ENCODE peak calls at places on chromosomes 16 and 17, in eight cellular contexts. One of them, this sample, is unnamed.

GRCh38 chr16:502179-502943 is 25.2 kb upstream of the CAPN15 start:
- DNase-seq in transverse colon: peak
- DNase-seq in SK-N-SH: no peak
- DNase-seq in esophagus muscularis mucosa: no peak
- DNase-seq in A549: no peak
- DNase-seq in tibial nerve: no peak
- DNase-seq in GM12878: no peak
- DNase-seq in sigmoid colon: no peak
- DNase-seq in this sample: no peak

GRCh38 chr16:84677849-84678248 is 22.0 kb upstream of the USP10 start:
- DNase-seq in transverse colon: no peak
- DNase-seq in SK-N-SH: no peak
- DNase-seq in esophagus muscularis mucosa: no peak
- DNase-seq in A549: no peak
- DNase-seq in tibial nerve: no peak
- DNase-seq in GM12878: no peak
- DNase-seq in sigmoid colon: peak
- DNase-seq in this sample: no peak

GRCh38 chr17:50090071-50090470 is 5.1 kb upstream of the PDK2 start:
- DNase-seq in transverse colon: no peak
- DNase-seq in SK-N-SH: no peak
- DNase-seq in esophagus muscularis mucosa: no peak
- DNase-seq in A549: no peak
- DNase-seq in tibial nerve: no peak
- DNase-seq in GM12878: no peak
- DNase-seq in sigmoid colon: no peak
- DNase-seq in this sample: no peak

GRCh38 chr17:80838381-80839345 is 153.0 kb upstream of the CHMP6 start:
- DNase-seq in transverse colon: no peak
- DNase-seq in SK-N-SH: no peak
- DNase-seq in esophagus muscularis mucosa: no peak
- DNase-seq in A549: no peak
- DNase-seq in tibial nerve: no peak
- DNase-seq in GM12878: no peak
- DNase-seq in sigmoid colon: no peak
- DNase-seq in this sample: no peak

GRCh38 chr17:17538417-17539391 is 42.5 kb upstream of the RASD1 start:
- DNase-seq in transverse colon: peak
- DNase-seq in SK-N-SH: no peak
- DNase-seq in esophagus muscularis mucosa: no peak
- DNase-seq in A549: peak
- DNase-seq in tibial nerve: no peak
- DNase-seq in GM12878: no peak
- DNase-seq in sigmoid colon: no peak
- DNase-seq in this sample: no peak

GRCh38 chr17:73874008-73874407 is 229.8 kb upstream of the SDK2 start:
- DNase-seq in transverse colon: no peak
- DNase-seq in SK-N-SH: no peak
- DNase-seq in esophagus muscularis mucosa: no peak
- DNase-seq in A549: peak
- DNase-seq in tibial nerve: no peak
- DNase-seq in GM12878: peak
- DNase-seq in sigmoid colon: no peak
- DNase-seq in this sample: no peak

GRCh38 chr16:11612110-11612981 is 25.6 kb upstream of the LITAF start:
- DNase-seq in transverse colon: peak
- DNase-seq in SK-N-SH: no peak
- DNase-seq in esophagus muscularis mucosa: no peak
- DNase-seq in A549: no peak
- DNase-seq in tibial nerve: no peak
- DNase-seq in GM12878: no peak
- DNase-seq in sigmoid colon: no peak
- DNase-seq in this sample: no peak

GRCh38 chr16:81889896-81890634 is 111.0 kb downstream of the PLCG2 start:
- DNase-seq in transverse colon: peak
- DNase-seq in SK-N-SH: peak
- DNase-seq in esophagus muscularis mucosa: no peak
- DNase-seq in A549: peak
- DNase-seq in tibial nerve: no peak
- DNase-seq in GM12878: no peak
- DNase-seq in sigmoid colon: no peak
- DNase-seq in this sample: no peak

GRCh38 chr16:396605-397004 is 394 bp upstream of the NME4 start:
- DNase-seq in transverse colon: peak
- DNase-seq in SK-N-SH: peak
- DNase-seq in esophagus muscularis mucosa: no peak
- DNase-seq in A549: peak
- DNase-seq in tibial nerve: no peak
- DNase-seq in GM12878: no peak
- DNase-seq in sigmoid colon: peak
- DNase-seq in this sample: peak

GRCh38 chr17:20109121-20109520 is 100.0 kb downstream of the SPECC1 start:
- DNase-seq in transverse colon: no peak
- DNase-seq in SK-N-SH: no peak
- DNase-seq in esophagus muscularis mucosa: no peak
- DNase-seq in A549: no peak
- DNase-seq in tibial nerve: no peak
- DNase-seq in GM12878: no peak
- DNase-seq in sigmoid colon: no peak
- DNase-seq in this sample: no peak

GRCh38 chr17:19016297-19016696 is 11.7 kb upstream of the FAM83G start:
- DNase-seq in transverse colon: no peak
- DNase-seq in SK-N-SH: no peak
- DNase-seq in esophagus muscularis mucosa: no peak
- DNase-seq in A549: no peak
- DNase-seq in tibial nerve: no peak
- DNase-seq in GM12878: no peak
- DNase-seq in sigmoid colon: no peak
- DNase-seq in this sample: peak

GRCh38 chr16:77761204-77761603 is 27.2 kb upstream of the VAT1L start:
- DNase-seq in transverse colon: no peak
- DNase-seq in SK-N-SH: no peak
- DNase-seq in esophagus muscularis mucosa: no peak
- DNase-seq in A549: no peak
- DNase-seq in tibial nerve: no peak
- DNase-seq in GM12878: no peak
- DNase-seq in sigmoid colon: no peak
- DNase-seq in this sample: no peak

GRCh38 chr17:76268015-76268749 is 3.0 kb downstream of the UBALD2 start:
- DNase-seq in transverse colon: peak
- DNase-seq in SK-N-SH: peak
- DNase-seq in esophagus muscularis mucosa: peak
- DNase-seq in A549: no peak
- DNase-seq in tibial nerve: peak
- DNase-seq in GM12878: peak
- DNase-seq in sigmoid colon: peak
- DNase-seq in this sample: no peak

GRCh38 chr17:74211929-74212261 is 1.5 kb upstream of the TTYH2 start:
- DNase-seq in transverse colon: no peak
- DNase-seq in SK-N-SH: no peak
- DNase-seq in esophagus muscularis mucosa: no peak
- DNase-seq in A549: no peak
- DNase-seq in tibial nerve: no peak
- DNase-seq in GM12878: no peak
- DNase-seq in sigmoid colon: no peak
- DNase-seq in this sample: no peak

GRCh38 chr16:19169081-19169639 is 1.1 kb downstream of the SYT17 start:
- DNase-seq in transverse colon: no peak
- DNase-seq in SK-N-SH: peak
- DNase-seq in esophagus muscularis mucosa: no peak
- DNase-seq in A549: no peak
- DNase-seq in tibial nerve: no peak
- DNase-seq in GM12878: no peak
- DNase-seq in sigmoid colon: no peak
- DNase-seq in this sample: no peak

GRCh38 chr16:19167710-19168172 is 299 bp upstream of the SYT17 start:
- DNase-seq in transverse colon: peak
- DNase-seq in SK-N-SH: peak
- DNase-seq in esophagus muscularis mucosa: no peak
- DNase-seq in A549: peak
- DNase-seq in tibial nerve: no peak
- DNase-seq in GM12878: no peak
- DNase-seq in sigmoid colon: no peak
- DNase-seq in this sample: no peak

GRCh38 chr16:19172098-19172780 is 4.2 kb downstream of the SYT17 start:
- DNase-seq in transverse colon: no peak
- DNase-seq in SK-N-SH: no peak
- DNase-seq in esophagus muscularis mucosa: no peak
- DNase-seq in A549: no peak
- DNase-seq in tibial nerve: no peak
- DNase-seq in GM12878: no peak
- DNase-seq in sigmoid colon: no peak
- DNase-seq in this sample: no peak

GRCh38 chr16:19168173-19169080 is at the start of gene SYT17:
- DNase-seq in transverse colon: peak
- DNase-seq in SK-N-SH: peak
- DNase-seq in esophagus muscularis mucosa: no peak
- DNase-seq in A549: peak
- DNase-seq in tibial nerve: no peak
- DNase-seq in GM12878: no peak
- DNase-seq in sigmoid colon: no peak
- DNase-seq in this sample: no peak

DNA sequence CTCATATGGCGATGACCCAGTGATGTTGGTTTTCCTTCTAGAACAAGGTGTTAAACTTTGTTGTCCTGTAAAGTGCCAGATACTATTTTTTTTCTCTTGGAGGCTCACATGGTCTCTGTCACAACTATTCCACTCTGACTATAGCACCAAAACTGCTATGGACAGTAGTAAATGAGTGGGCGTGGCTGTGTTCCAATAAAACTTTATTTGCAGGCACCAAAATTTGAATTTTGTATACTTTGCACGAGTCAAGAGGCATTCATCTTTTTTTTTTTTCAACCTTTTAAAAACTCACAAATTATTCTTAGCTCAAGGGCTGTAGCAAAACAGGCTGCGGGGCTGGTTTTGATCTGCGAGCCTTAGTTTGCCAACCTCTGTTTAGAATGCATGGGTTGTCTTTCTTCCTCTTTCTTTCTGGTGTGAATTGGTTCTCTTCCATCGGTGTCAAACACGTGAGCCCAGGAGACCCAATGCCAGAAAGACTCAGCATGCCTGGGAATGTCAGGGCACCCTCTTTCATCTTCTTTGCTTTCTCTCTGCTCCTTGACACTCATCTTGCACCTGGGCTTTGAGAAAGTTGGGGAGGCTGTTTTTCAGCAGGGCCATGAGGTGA is 2.1 kb downstream of the SYT17 start:
- DNase-seq in transverse colon: no peak
- DNase-seq in SK-N-SH: no peak
- DNase-seq in esophagus muscularis mucosa: no peak
- DNase-seq in A549: no peak
- DNase-seq in tibial nerve: no peak
- DNase-seq in GM12878: no peak
- DNase-seq in sigmoid colon: no peak
- DNase-seq in this sample: no peak
- H3K27ac ChIP-seq in transverse colon: no peak
- H3K27ac ChIP-seq in SK-N-SH: no peak
- H3K27ac ChIP-seq in esophagus muscularis mucosa: no peak
- H3K27ac ChIP-seq in A549: no peak
- H3K27ac ChIP-seq in tibial nerve: no peak
- H3K27ac ChIP-seq in GM12878: no peak
- H3K27ac ChIP-seq in sigmoid colon: no peak
- H3K27ac ChIP-seq in this sample: no peak

GRCh38 chr16:65176603-65177002 is 54.7 kb upstream of the CDH11 start:
- DNase-seq in transverse colon: peak
- DNase-seq in SK-N-SH: no peak
- DNase-seq in esophagus muscularis mucosa: no peak
- DNase-seq in A549: no peak
- DNase-seq in tibial nerve: no peak
- DNase-seq in GM12878: no peak
- DNase-seq in sigmoid colon: peak
- DNase-seq in this sample: peak
- TF ChIP-seq EP300 in transverse colon: no peak
- TF ChIP-seq EP300 in SK-N-SH: no peak
- TF ChIP-seq EP300 in esophagus muscularis mucosa: no peak
- TF ChIP-seq EP300 in A549: no peak
- TF ChIP-seq EP300 in tibial nerve: no peak
- TF ChIP-seq EP300 in GM12878: no peak
- TF ChIP-seq EP300 in sigmoid colon: no peak
- TF ChIP-seq EP300 in this sample: no peak

GRCh38 chr17:7380321-7380720 is 568 bp upstream of the TNK1 start:
- DNase-seq in transverse colon: peak
- DNase-seq in SK-N-SH: peak
- DNase-seq in esophagus muscularis mucosa: no peak
- DNase-seq in A549: no peak
- DNase-seq in tibial nerve: no peak
- DNase-seq in GM12878: no peak
- DNase-seq in sigmoid colon: peak
- DNase-seq in this sample: peak
- H3K4me3 ChIP-seq in transverse colon: peak
- H3K4me3 ChIP-seq in SK-N-SH: no peak
- H3K4me3 ChIP-seq in esophagus muscularis mucosa: peak
- H3K4me3 ChIP-seq in A549: peak
- H3K4me3 ChIP-seq in tibial nerve: no peak
- H3K4me3 ChIP-seq in GM12878: no peak
- H3K4me3 ChIP-seq in sigmoid colon: peak
- H3K4me3 ChIP-seq in this sample: peak

GRCh38 chr16:17947165-17947564 is 389.4 kb downstream of the NPIPA8 start:
- DNase-seq in transverse colon: no peak
- DNase-seq in SK-N-SH: no peak
- DNase-seq in esophagus muscularis mucosa: no peak
- DNase-seq in A549: no peak
- DNase-seq in tibial nerve: no peak
- DNase-seq in GM12878: no peak
- DNase-seq in sigmoid colon: no peak
- DNase-seq in this sample: no peak

GRCh38 chr16:17947637-17948036 is 388.9 kb downstream of the NPIPA8 start:
- DNase-seq in transverse colon: no peak
- DNase-seq in SK-N-SH: no peak
- DNase-seq in esophagus muscularis mucosa: no peak
- DNase-seq in A549: no peak
- DNase-seq in tibial nerve: no peak
- DNase-seq in GM12878: no peak
- DNase-seq in sigmoid colon: no peak
- DNase-seq in this sample: no peak

GRCh38 chr16:17949713-17950112 is 386.8 kb downstream of the NPIPA8 start:
- DNase-seq in transverse colon: no peak
- DNase-seq in SK-N-SH: no peak
- DNase-seq in esophagus muscularis mucosa: no peak
- DNase-seq in A549: no peak
- DNase-seq in tibial nerve: no peak
- DNase-seq in GM12878: no peak
- DNase-seq in sigmoid colon: no peak
- DNase-seq in this sample: no peak

DNA sequence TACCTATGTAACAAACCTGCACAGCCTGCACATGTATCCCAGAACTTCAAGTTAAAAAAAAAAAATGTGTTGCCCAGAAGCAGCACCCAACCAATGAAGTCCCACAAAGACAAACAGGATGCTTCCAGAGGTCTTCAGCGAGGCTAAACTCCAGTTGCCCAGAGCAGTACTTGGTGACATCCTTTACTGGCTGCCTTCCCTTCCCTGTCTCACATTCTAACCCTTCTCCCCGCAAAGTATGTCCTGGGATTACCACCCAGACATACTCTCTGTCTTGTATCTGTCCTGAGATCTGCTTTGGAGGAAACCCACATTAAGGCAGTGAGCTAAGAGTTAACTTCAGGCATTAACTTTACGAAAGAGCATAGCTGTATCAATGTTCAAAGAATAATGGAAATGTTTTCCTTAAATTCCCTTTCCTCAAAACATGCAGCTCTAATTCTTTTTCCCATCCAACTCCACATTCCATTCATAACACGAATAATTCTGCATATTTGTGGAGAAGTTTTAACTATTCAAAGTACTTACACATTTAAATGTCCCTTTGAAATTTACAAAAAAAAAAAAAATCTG is 385.2 kb downstream of the NPIPA8 start:
- DNase-seq in transverse colon: no peak
- DNase-seq in SK-N-SH: no peak
- DNase-seq in esophagus muscularis mucosa: no peak
- DNase-seq in A549: no peak
- DNase-seq in tibial nerve: no peak
- DNase-seq in GM12878: no peak
- DNase-seq in sigmoid colon: no peak
- DNase-seq in this sample: no peak
- H3K27ac ChIP-seq in transverse colon: no peak
- H3K27ac ChIP-seq in SK-N-SH: no peak
- H3K27ac ChIP-seq in esophagus muscularis mucosa: no peak
- H3K27ac ChIP-seq in A549: no peak
- H3K27ac ChIP-seq in tibial nerve: no peak
- H3K27ac ChIP-seq in GM12878: no peak
- H3K27ac ChIP-seq in sigmoid colon: no peak
- H3K27ac ChIP-seq in this sample: no peak